ENCODE peak calls at places on chromosomes 16 and 17, in six cellular contexts. One of them, this sample, is unnamed.

GRCh38 chr16:74811911-74812310 is 37.3 kb upstream of the FA2H start:
- DNase-seq in dorsolateral prefrontal cortex: no peak
- DNase-seq in fibroblast of villous mesenchyme: no peak
- DNase-seq in stimulated activated naive CD8-positive, alpha-beta T cell treated with anti-CD3 and anti-CD28 coated beads, Interleukin-15, Interleukin-2, amounts not matched to agents 100 U/mL and 50 U/mL, for 24 hours: no peak
- DNase-seq in hypothalamus: no peak
- DNase-seq in mucosa of descending colon: no peak
- DNase-seq in this sample: no peak

GRCh38 chr17:81160306-81160705 is 5.0 kb upstream of the PVALEF start:
- DNase-seq in hypothalamus: no peak
- DNase-seq in fibroblast of villous mesenchyme: no peak
- DNase-seq in mucosa of descending colon: peak; percentile 60
- DNase-seq in stimulated activated naive CD8-positive, alpha-beta T cell treated with anti-CD3 and anti-CD28 coated beads, Interleukin-15, Interleukin-2, amounts not matched to agents 100 U/mL and 50 U/mL, for 24 hours: no peak
- DNase-seq in dorsolateral prefrontal cortex: no peak
- DNase-seq in this sample: no peak

GRCh38 chr16:57986196-57986595 is 14.3 kb downstream of the ZNF319 start:
- DNase-seq in stimulated activated naive CD8-positive, alpha-beta T cell treated with anti-CD3 and anti-CD28 coated beads, Interleukin-15, Interleukin-2, amounts not matched to agents 100 U/mL and 50 U/mL, for 24 hours: no peak
- DNase-seq in fibroblast of villous mesenchyme: no peak
- DNase-seq in hypothalamus: no peak
- DNase-seq in mucosa of descending colon: peak; percentile 12
- DNase-seq in dorsolateral prefrontal cortex: no peak
- DNase-seq in this sample: no peak

GRCh38 chr16:70676571-70677498 is 9.0 kb downstream of the MTSS2 start:
- DNase-seq in hypothalamus: no peak
- DNase-seq in mucosa of descending colon: peak; percentile 38
- DNase-seq in stimulated activated naive CD8-positive, alpha-beta T cell treated with anti-CD3 and anti-CD28 coated beads, Interleukin-15, Interleukin-2, amounts not matched to agents 100 U/mL and 50 U/mL, for 24 hours: no peak
- DNase-seq in dorsolateral prefrontal cortex: no peak
- DNase-seq in fibroblast of villous mesenchyme: peak; percentile 24
- DNase-seq in this sample: peak; percentile 16

GRCh38 chr16:22684282-22685161 is 129.4 kb upstream of the HS3ST2 start:
- DNase-seq in fibroblast of villous mesenchyme: peak; percentile 28
- DNase-seq in mucosa of descending colon: no peak
- DNase-seq in dorsolateral prefrontal cortex: no peak
- DNase-seq in hypothalamus: no peak
- DNase-seq in stimulated activated naive CD8-positive, alpha-beta T cell treated with anti-CD3 and anti-CD28 coated beads, Interleukin-15, Interleukin-2, amounts not matched to agents 100 U/mL and 50 U/mL, for 24 hours: no peak
- DNase-seq in this sample: no peak

GRCh38 chr17:66829386-66829864 is 5.5 kb upstream of the CACNG5 start:
- DNase-seq in dorsolateral prefrontal cortex: no peak
- DNase-seq in fibroblast of villous mesenchyme: peak; percentile 74
- DNase-seq in mucosa of descending colon: no peak
- DNase-seq in stimulated activated naive CD8-positive, alpha-beta T cell treated with anti-CD3 and anti-CD28 coated beads, Interleukin-15, Interleukin-2, amounts not matched to agents 100 U/mL and 50 U/mL, for 24 hours: peak; percentile 23
- DNase-seq in hypothalamus: no peak
- DNase-seq in this sample: no peak

GRCh38 chr16:50271148-50272041 is 5.0 kb downstream of the ADCY7 start:
- DNase-seq in stimulated activated naive CD8-positive, alpha-beta T cell treated with anti-CD3 and anti-CD28 coated beads, Interleukin-15, Interleukin-2, amounts not matched to agents 100 U/mL and 50 U/mL, for 24 hours: no peak
- DNase-seq in fibroblast of villous mesenchyme: no peak
- DNase-seq in dorsolateral prefrontal cortex: no peak
- DNase-seq in mucosa of descending colon: peak; percentile 46
- DNase-seq in hypothalamus: no peak
- DNase-seq in this sample: no peak

GRCh38 chr17:836154-836553 is 54.0 kb downstream of the MRM3 start:
- DNase-seq in stimulated activated naive CD8-positive, alpha-beta T cell treated with anti-CD3 and anti-CD28 coated beads, Interleukin-15, Interleukin-2, amounts not matched to agents 100 U/mL and 50 U/mL, for 24 hours: no peak
- DNase-seq in dorsolateral prefrontal cortex: no peak
- DNase-seq in hypothalamus: no peak
- DNase-seq in mucosa of descending colon: no peak
- DNase-seq in fibroblast of villous mesenchyme: peak; percentile 89
- DNase-seq in this sample: no peak

GRCh38 chr16:52052818-52053217 is 494.1 kb downstream of the TOX3 start:
- DNase-seq in stimulated activated naive CD8-positive, alpha-beta T cell treated with anti-CD3 and anti-CD28 coated beads, Interleukin-15, Interleukin-2, amounts not matched to agents 100 U/mL and 50 U/mL, for 24 hours: no peak
- DNase-seq in fibroblast of villous mesenchyme: no peak
- DNase-seq in dorsolateral prefrontal cortex: no peak
- DNase-seq in hypothalamus: no peak
- DNase-seq in mucosa of descending colon: no peak
- DNase-seq in this sample: no peak

GRCh38 chr17:39757931-39758873 is 20.5 kb downstream of the GRB7 start:
- DNase-seq in fibroblast of villous mesenchyme: no peak
- DNase-seq in hypothalamus: no peak
- DNase-seq in dorsolateral prefrontal cortex: no peak
- DNase-seq in stimulated activated naive CD8-positive, alpha-beta T cell treated with anti-CD3 and anti-CD28 coated beads, Interleukin-15, Interleukin-2, amounts not matched to agents 100 U/mL and 50 U/mL, for 24 hours: peak; percentile 76
- DNase-seq in mucosa of descending colon: no peak
- DNase-seq in this sample: no peak

GRCh38 chr16:23410176-23410575 is 42.8 kb downstream of the COG7 start:
- DNase-seq in hypothalamus: no peak
- DNase-seq in fibroblast of villous mesenchyme: no peak
- DNase-seq in dorsolateral prefrontal cortex: no peak
- DNase-seq in mucosa of descending colon: no peak
- DNase-seq in stimulated activated naive CD8-positive, alpha-beta T cell treated with anti-CD3 and anti-CD28 coated beads, Interleukin-15, Interleukin-2, amounts not matched to agents 100 U/mL and 50 U/mL, for 24 hours: no peak
- DNase-seq in this sample: no peak

This sample was measured in hippocampal formation.